ENCODE peak calls at places on chromosomes 12 and 14, in eight cellular contexts. Q is Caco-2; D is body of pancreas; B is NB4; U is stimulated activated CD4-positive, alpha-beta T cell treated with anti-CD3 and anti-CD28 coated beads, Interleukin-4, amount 100 ng/mL, for 24 hours; P is K562; T is pulmonary artery endothelial cell; A is KBM-7. L is an unnamed sample.

GRCh38 chr14:71529855-71530254 is 402.4 kb upstream of the RGS6 start:
- DNase-seq in P (no peak), T (no peak), A (no peak), U (no peak), Q (no peak), D (peak), B (no peak), L (no peak)

GRCh38 chr12:26732010-26732908 is 100.7 kb downstream of the ITPR2 start:
- DNase-seq in U (no peak), Q (no peak), A (peak), P (no peak), B (peak), T (no peak), D (no peak), L (no peak)

GRCh38 chr12:50689437-50689836 is 74.5 kb upstream of the ATF1 start:
- DNase-seq in P (no peak), U (no peak), Q (peak), B (no peak), T (no peak), D (no peak), A (no peak), L (peak)

GRCh38 chr12:49974231-49974675 is 1.5 kb downstream of the AQP6 start:
- DNase-seq in A (no peak), Q (peak), P (peak), D (peak), B (peak), U (no peak), T (peak), L (peak)

GRCh38 chr12:84599539-84599938 is 313.1 kb downstream of the SLC6A15 start:
- DNase-seq in T (no peak), B (no peak), U (no peak), D (no peak), P (no peak), Q (peak), A (no peak), L (peak)

GRCh38 chr12:122336015-122336946 is 70.0 kb upstream of the VPS33A start:
- DNase-seq in B (peak), A (peak), U (peak), Q (peak), D (peak), P (peak), T (no peak), L (peak)

GRCh38 chr14:91310620-91311283 is 66.2 kb upstream of the GPR68 start:
- DNase-seq in B (no peak), T (no peak), U (peak), P (no peak), A (no peak), Q (no peak), D (no peak), L (no peak)

GRCh38 chr12:64826234-64826633 is 1.8 kb downstream of the TBC1D30 start:
- DNase-seq in P (peak), D (peak), B (peak), T (peak), Q (no peak), U (peak), A (peak), L (peak)

GRCh38 chr12:109775172-109775881 is 57.9 kb downstream of the TRPV4 start:
- DNase-seq in D (peak), A (peak), P (peak), T (peak), U (peak), Q (peak), B (peak), L (peak)

GRCh38 chr14:101857226-101857625 is 95.7 kb downstream of the PPP2R5C start:
- DNase-seq in P (peak), A (no peak), Q (peak), T (no peak), U (no peak), D (no peak), B (no peak), L (peak)

GRCh38 chr14:102117852-102118251 is 21.8 kb upstream of the WDR20 start:
- DNase-seq in U (no peak), B (no peak), Q (no peak), T (no peak), A (no peak), P (no peak), D (no peak), L (no peak)

GRCh38 chr12:102957339-102958050 is at the start of gene ASCL1:
- DNase-seq in P (no peak), U (no peak), A (peak), D (no peak), T (no peak), B (no peak), Q (no peak), L (peak)

GRCh38 chr14:42508209-42508946 is 901.7 kb downstream of the LRFN5 start:
- DNase-seq in B (no peak), A (no peak), U (no peak), Q (no peak), D (no peak), T (no peak), P (no peak), L (no peak)

GRCh38 chr12:109440851-109441490 is 36.1 kb downstream of the KCTD10 start:
- DNase-seq in Q (no peak), D (peak), P (no peak), B (no peak), A (no peak), U (no peak), T (no peak), L (peak)

L was measured in mesendoderm.